ENCODE peak calls at places on chromosome 16, in nine cellular contexts. F, B, Q, S, X, H, W, J and E are unnamed samples.

GRCh38 chr16:81429045-81429521 is 15.5 kb upstream of the CMIP start:
- DNase-seq in H (peak), X (peak), W (peak), F (no peak), Q (peak), B (peak), J (peak), S (peak), E (no peak)

GRCh38 chr16:88991813-88992350 is 14.9 kb upstream of the CBFA2T3 start:
- DNase-seq in Q (no peak), J (no peak), W (no peak), S (no peak), H (no peak), F (no peak), X (no peak), B (no peak), E (no peak)

GRCh38 chr16:84730406-84731106 is 30.8 kb downstream of the USP10 start:
- DNase-seq in B (peak), J (peak), Q (peak), W (peak), F (peak), S (no peak), H (peak), X (peak), E (no peak)

GRCh38 chr16:80611171-80611929 is 70.6 kb downstream of the DYNLRB2 start:
- DNase-seq in F (no peak), X (no peak), J (no peak), B (no peak), W (no peak), Q (no peak), S (no peak), H (no peak), E (no peak)

GRCh38 chr16:81787659-81788058 is 8.6 kb downstream of the PLCG2 start:
- DNase-seq in X (no peak), F (no peak), S (no peak), Q (no peak), W (no peak), J (no peak), H (no peak), B (no peak), E (no peak)

GRCh38 chr16:50309527-50310307 is 43.4 kb downstream of the ADCY7 start:
- DNase-seq in F (peak), H (no peak), W (no peak), X (no peak), B (no peak), Q (no peak), J (no peak), S (no peak), E (no peak)

GRCh38 chr16:85157813-85158701 is 45.8 kb upstream of the CIBAR2 start:
- DNase-seq in J (no peak), B (no peak), F (no peak), Q (no peak), S (peak), X (peak), W (peak), H (peak), E (no peak)

GRCh38 chr16:82814059-82814458 is 187.3 kb downstream of the CDH13 start:
- DNase-seq in J (no peak), X (no peak), Q (no peak), B (no peak), S (no peak), H (no peak), W (no peak), F (no peak), E (no peak)

GRCh38 chr16:30183961-30184429 is 593 bp downstream of the CORO1A start:
- DNase-seq in S (no peak), F (peak), H (no peak), J (no peak), Q (no peak), X (peak), B (peak), W (peak), E (no peak)

GRCh38 chr16:649646-650045 is 481 bp downstream of the WDR90 start:
- DNase-seq in B (no peak), H (peak), X (peak), W (no peak), J (no peak), Q (no peak), S (no peak), F (no peak), E (no peak)

GRCh38 chr16:83799336-83799735 is 8.4 kb upstream of the HSBP1 start:
- DNase-seq in X (no peak), W (no peak), B (no peak), J (no peak), S (no peak), Q (no peak), F (no peak), H (no peak), E (no peak)

GRCh38 chr16:3065742-3066439 is 451 bp downstream of the IL32 start:
- DNase-seq in B (no peak), S (no peak), Q (no peak), X (peak), F (no peak), H (no peak), J (no peak), W (no peak), E (no peak)

GRCh38 chr16:72561-73537 is at the start of gene RHBDF1:
- DNase-seq in J (no peak), S (peak), W (peak), Q (peak), H (peak), B (peak), F (peak), X (peak), E (peak)

GRCh38 chr16:68247932-68248331 is 2.8 kb downstream of the PLA2G15 start:
- DNase-seq in B (no peak), J (no peak), Q (no peak), W (no peak), X (no peak), S (no peak), H (no peak), F (no peak), E (no peak)

GRCh38 chr16:88380619-88381018 is 2.1 kb upstream of the ZNF469 start:
- DNase-seq in Q (no peak), F (no peak), H (no peak), J (no peak), S (no peak), X (no peak), W (no peak), B (no peak), E (no peak)

GRCh38 chr16:3479654-3480216 is 15.6 kb downstream of the C16orf90 start:
- DNase-seq in H (no peak), J (no peak), F (no peak), B (no peak), X (peak), W (no peak), Q (no peak), S (no peak), E (no peak)

GRCh38 chr16:81823111-81823510 is 44.0 kb downstream of the PLCG2 start:
- DNase-seq in J (no peak), Q (no peak), B (peak), H (no peak), X (no peak), S (peak), F (peak), W (no peak), E (no peak)

GRCh38 chr16:31270795-31271194 is 11.0 kb downstream of the ITGAM start:
- DNase-seq in J (no peak), H (no peak), F (no peak), S (no peak), Q (no peak), X (no peak), B (no peak), W (no peak), E (no peak)

GRCh38 chr16:1434644-1435592 is 4.0 kb downstream of the PERCC1 start:
- DNase-seq in W (no peak), S (no peak), H (no peak), Q (no peak), X (no peak), J (no peak), B (no peak), F (no peak), E (no peak)

GRCh38 chr16:25411376-25412081 is 153.9 kb upstream of the ZKSCAN2 start:
- DNase-seq in B (no peak), W (peak), X (no peak), J (no peak), S (no peak), Q (no peak), H (no peak), F (no peak), E (no peak)

GRCh38 chr16:57477531-57478202 is 8.6 kb downstream of the DOK4 start:
- DNase-seq in X (no peak), H (no peak), W (peak), B (no peak), S (peak), F (no peak), J (no peak), Q (no peak), E (no peak)

GRCh38 chr16:57473906-57474305 is 11.4 kb downstream of the POLR2C start:
- DNase-seq in X (no peak), H (no peak), W (no peak), Q (no peak), F (no peak), B (no peak), S (no peak), J (no peak), E (no peak)

GRCh38 chr16:57476546-57477410 is 9.5 kb downstream of the DOK4 start:
- DNase-seq in Q (no peak), B (no peak), X (peak), F (no peak), W (peak), J (no peak), H (no peak), S (peak), E (no peak)

GRCh38 chr16:57474671-57475661 is 11.3 kb downstream of the DOK4 start:
- DNase-seq in B (no peak), S (no peak), F (peak), H (no peak), W (no peak), J (no peak), X (no peak), Q (no peak), E (no peak)

GRCh38 chr16:57475711-57476339 is 10.5 kb downstream of the DOK4 start:
- DNase-seq in Q (peak), F (peak), S (peak), J (no peak), W (peak), X (peak), B (no peak), H (peak), E (peak)
- TF ChIP-seq CTCF in Q (peak), F (peak), S (peak), J (peak), W (peak), X (peak), B (peak), H (peak), E (peak)

DNA sequence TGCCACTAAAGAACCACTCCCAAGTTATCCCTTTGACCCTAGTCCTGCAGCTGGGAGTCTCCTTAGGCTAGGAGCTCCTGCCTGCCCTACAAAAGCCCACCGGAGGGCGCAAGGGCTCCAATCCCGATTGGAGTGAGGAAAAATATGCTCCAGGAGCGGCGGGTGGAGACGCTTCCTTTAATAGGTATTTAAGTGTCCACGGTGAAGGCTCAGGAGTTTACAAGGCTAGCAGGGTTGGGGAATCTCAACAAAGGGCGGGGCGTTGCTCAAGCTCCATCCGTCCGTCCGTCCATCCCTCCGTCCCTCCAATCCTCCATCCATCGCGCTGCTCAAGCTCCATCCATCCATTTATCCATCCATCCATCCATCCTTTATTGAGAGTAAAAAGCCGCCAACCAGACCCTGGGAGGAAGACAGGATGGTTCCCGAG is 556 bp upstream of the SPNS1 start:
- DNase-seq in J (peak), Q (peak), B (peak), F (no peak), W (peak), H (peak), S (peak), X (peak), E (peak)
- TF ChIP-seq CTCF in J (peak), Q (peak), B (peak), F (peak), W (peak), H (peak), S (peak), X (peak), E (peak)

GRCh38 chr16:75127713-75128415 is 11.3 kb upstream of the LDHD start:
- DNase-seq in S (no peak), B (no peak), H (no peak), Q (no peak), J (no peak), X (no peak), W (no peak), F (no peak), E (no peak)

GRCh38 chr16:75131081-75131480 is 14.5 kb upstream of the LDHD start:
- DNase-seq in X (no peak), J (no peak), F (no peak), B (no peak), Q (no peak), W (no peak), S (no peak), H (no peak), E (no peak)

GRCh38 chr16:75130150-75130771 is 13.7 kb upstream of the LDHD start:
- DNase-seq in S (no peak), J (no peak), H (no peak), W (peak), B (no peak), Q (no peak), X (no peak), F (no peak), E (no peak)
- TF ChIP-seq CTCF in S (no peak), J (no peak), H (no peak), W (peak), B (peak), Q (no peak), X (no peak), F (no peak), E (no peak)

GRCh38 chr16:51441331-51441730 is 290.3 kb upstream of the SALL1 start:
- DNase-seq in F (no peak), X (no peak), S (no peak), B (no peak), W (no peak), H (no peak), J (no peak), Q (no peak), E (no peak)
- TF ChIP-seq CTCF in F (no peak), X (no peak), S (no peak), B (no peak), W (no peak), H (no peak), J (no peak), Q (no peak), E (no peak)

DNA sequence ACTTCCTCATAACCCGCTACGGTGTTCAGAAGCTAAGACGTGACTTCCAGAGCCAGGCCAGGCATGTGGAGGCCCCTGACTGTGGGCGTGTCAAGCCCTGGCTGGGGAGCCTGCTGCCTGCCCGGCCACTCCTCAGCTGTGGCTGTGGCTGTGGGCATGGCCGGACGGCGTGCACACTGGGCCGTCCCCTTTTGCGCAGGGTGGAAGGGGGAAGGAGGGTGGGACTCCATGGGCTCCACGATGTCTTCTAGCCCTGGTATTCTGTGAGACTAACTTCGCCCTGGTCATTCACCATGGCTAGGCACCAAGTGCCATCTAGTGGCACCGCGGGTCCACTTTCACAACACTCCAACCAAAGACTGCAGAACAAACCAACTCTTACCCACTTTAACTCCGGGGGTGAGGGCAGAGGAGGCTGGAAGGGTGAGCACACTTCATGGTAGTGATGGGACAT is 67.9 kb downstream of the N4BP1 start:
- DNase-seq in H (peak), F (peak), B (peak), W (peak), Q (peak), J (peak), X (peak), S (no peak), E (no peak)
- TF ChIP-seq CTCF in H (peak), F (peak), B (peak), W (peak), Q (no peak), J (peak), X (peak), S (no peak), E (peak)

DNA sequence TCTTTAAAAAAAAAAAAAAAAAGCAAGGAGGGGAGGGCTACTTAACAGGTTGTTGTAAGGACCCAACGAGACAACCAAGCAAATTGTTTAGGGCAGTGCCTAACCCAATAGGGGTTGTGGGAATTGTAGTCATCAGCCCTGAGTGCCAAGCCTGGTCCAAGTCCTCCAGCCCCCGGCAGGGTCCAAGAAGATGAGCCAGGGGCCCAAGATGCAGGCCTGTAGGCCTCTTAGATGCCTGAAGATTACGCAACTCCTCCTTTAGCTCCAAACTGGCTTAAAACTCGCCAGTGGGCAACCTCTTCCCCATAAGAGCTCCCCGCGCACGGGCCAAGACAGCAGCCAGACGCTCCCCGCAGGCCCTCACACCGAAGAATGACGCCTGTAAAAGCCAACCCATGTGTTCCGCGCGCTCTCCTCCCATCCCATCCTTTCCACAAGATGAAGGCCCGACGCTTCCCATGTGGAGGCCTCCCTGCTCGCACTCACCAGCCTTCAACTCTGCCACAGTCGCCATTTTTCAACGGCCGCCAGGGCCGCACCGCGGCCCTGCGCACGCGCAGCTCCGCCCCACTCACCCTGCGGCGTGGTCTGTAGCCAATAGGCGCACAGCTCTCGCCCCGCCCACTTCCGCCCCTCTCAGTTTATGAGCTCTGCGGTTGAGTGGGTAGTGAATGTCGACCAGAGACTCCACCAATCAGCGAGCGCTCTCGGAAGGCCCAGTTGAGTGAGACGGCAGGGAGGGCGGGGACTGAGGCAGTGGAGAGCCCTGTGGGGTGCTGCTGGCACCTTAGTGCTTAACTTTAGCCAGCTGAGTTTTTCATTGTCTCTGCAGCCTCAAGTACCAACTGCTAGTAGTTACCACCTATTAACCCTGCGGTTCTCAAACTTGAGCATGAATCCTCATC is at the start of gene CEP20:
- DNase-seq in X (peak), F (peak), B (peak), W (peak), Q (peak), H (peak), S (peak), J (peak), E (peak)
- TF ChIP-seq CTCF in X (no peak), F (peak), B (peak), W (no peak), Q (no peak), H (no peak), S (no peak), J (peak), E (peak)